ENCODE peak calls at places on chromosomes 5 and 9, in ten cellular contexts. T is Right ventricle myocardium superior; I is foreskin fibroblast; Q is cardiac fibroblast; E is stimulated activated naive B cell treated with anti-CD40 and anti-IgM and Interleukin-4, amounts not matched to agents 10 μg/mL and 1 μg/mL and 100 μg/mL, for 72 hours; O is PC-9; B is AG04450; D is T-helper 2 cell treated with Interferon-gamma antibody and Interleukin-4, amounts not matched to agents 5 μg/mL and 100 μg/mL, for 36 hours; S is AG09309; V is hypothalamus. G is an unnamed sample.

GRCh38 chr5:60522299-60522915 is 177.6 kb downstream of the DEPDC1B start:
- DNase-seq in T (no peak), I (peak; percentile 19), Q (peak; percentile 13), E (peak; percentile 63), O (no peak), B (no peak), D (no peak), S (no peak), V (no peak), G (no peak)

GRCh38 chr9:71363286-71363961 is 242.0 kb upstream of the TRPM3 start:
- DNase-seq in T (no peak), I (no peak), Q (no peak), E (no peak), O (no peak), B (no peak), D (no peak), S (peak; percentile 27), V (no peak), G (no peak)

GRCh38 chr9:109117856-109118801 is 1.6 kb downstream of the TMEM245 start:
- DNase-seq in T (peak; percentile 50), I (peak; percentile 73), Q (peak; percentile 93), E (no peak), O (peak; percentile 75), B (no peak), D (peak; percentile 71), S (peak; percentile 56), V (no peak), G (no peak)

GRCh38 chr9:124010665-124011321 is 775 bp upstream of the LHX2 start:
- DNase-seq in T (no peak), I (no peak), Q (peak; percentile 37), E (no peak), O (no peak), B (no peak), D (no peak), S (no peak), V (no peak), G (no peak)

GRCh38 chr9:34496149-34496712 is 26.6 kb downstream of the ENHO start:
- DNase-seq in T (no peak), I (no peak), Q (peak; percentile 39), E (no peak), O (no peak), B (no peak), D (no peak), S (no peak), V (no peak), G (no peak)

GRCh38 chr5:74257645-74258328 is 382.7 kb downstream of the ENC1 start:
- DNase-seq in T (peak; percentile 83), I (peak; percentile 43), Q (peak; percentile 61), E (no peak), O (peak; percentile 94), B (no peak), D (no peak), S (no peak), V (no peak), G (no peak)

GRCh38 chr5:2750026-2750757 is 1.3 kb downstream of the IRX2 start:
- DNase-seq in T (no peak), I (peak; percentile 36), Q (peak; percentile 43), E (no peak), O (no peak), B (no peak), D (no peak), S (no peak), V (no peak), G (no peak)

GRCh38 chr9:1400983-1401382 is 350.8 kb downstream of the DMRT2 start:
- DNase-seq in T (no peak), I (no peak), Q (no peak), E (no peak), O (no peak), B (no peak), D (no peak), S (no peak), V (no peak), G (no peak)

GRCh38 chr9:121262953-121263352 is 5.0 kb upstream of the GSN start:
- DNase-seq in T (no peak), I (no peak), Q (no peak), E (no peak), O (no peak), B (no peak), D (no peak), S (no peak), V (no peak), G (no peak)

GRCh38 chr5:147407094-147407681 is 102.7 kb downstream of the DPYSL3 start:
- DNase-seq in T (no peak), I (no peak), Q (peak; percentile 75), E (no peak), O (no peak), B (no peak), D (no peak), S (peak; percentile 43), V (no peak), G (no peak)

GRCh38 chr5:102762095-102762534 is 7.0 kb downstream of the PAM start:
- DNase-seq in T (no peak), I (peak; percentile 44), Q (peak; percentile 68), E (no peak), O (peak; percentile 61), B (no peak), D (no peak), S (no peak), V (no peak), G (no peak)

GRCh38 chr5:93924628-93925027 is 183.2 kb upstream of the POU5F2 start:
- DNase-seq in T (no peak), I (no peak), Q (peak; percentile 40), E (no peak), O (no peak), B (no peak), D (no peak), S (no peak), V (no peak), G (no peak)

GRCh38 chr5:126454081-126454480 is 30.9 kb downstream of the GRAMD2B start:
- DNase-seq in T (peak; percentile 62), I (no peak), Q (peak; percentile 77), E (no peak), O (no peak), B (no peak), D (no peak), S (no peak), V (peak; percentile 68), G (no peak)

GRCh38 chr5:39255406-39255805 is 36.0 kb upstream of the FYB1 start:
- DNase-seq in T (no peak), I (no peak), Q (no peak), E (no peak), O (no peak), B (no peak), D (no peak), S (no peak), V (no peak), G (no peak)

GRCh38 chr5:157857821-157858526 is 971 bp downstream of the CLINT1 start:
- DNase-seq in T (no peak), I (no peak), Q (peak; percentile 36), E (no peak), O (peak; percentile 65), B (no peak), D (peak; percentile 47), S (no peak), V (no peak), G (no peak)

GRCh38 chr9:131530546-131530929 is 525 bp downstream of the UCK1 start:
- DNase-seq in T (peak; percentile 62), I (peak; percentile 19), Q (peak; percentile 38), E (no peak), O (peak; percentile 45), B (no peak), D (peak; percentile 20), S (no peak), V (no peak), G (no peak)

GRCh38 chr5:79173626-79174025 is 62.0 kb downstream of the BHMT start:
- DNase-seq in T (no peak), I (no peak), Q (no peak), E (no peak), O (peak; percentile 93), B (no peak), D (no peak), S (no peak), V (no peak), G (no peak)

GRCh38 chr9:106726070-106726815 is 136.7 kb upstream of the ZNF462 start:
- DNase-seq in T (no peak), I (no peak), Q (no peak), E (no peak), O (no peak), B (no peak), D (no peak), S (no peak), V (no peak), G (no peak)

GRCh38 chr5:32916648-32917047 is 205.5 kb downstream of the NPR3 start:
- DNase-seq in T (no peak), I (peak; percentile 41), Q (peak; percentile 67), E (no peak), O (no peak), B (peak; percentile 2), D (no peak), S (peak; percentile 16), V (no peak), G (no peak)

GRCh38 chr9:105887679-105888078 is 193.3 kb downstream of the TMEM38B start:
- DNase-seq in T (no peak), I (no peak), Q (no peak), E (no peak), O (no peak), B (no peak), D (no peak), S (no peak), V (no peak), G (no peak)

GRCh38 chr5:139657363-139658321 is 9.5 kb downstream of the CXXC5 start:
- DNase-seq in T (no peak), I (no peak), Q (peak; percentile 28), E (no peak), O (no peak), B (no peak), D (no peak), S (no peak), V (no peak), G (no peak)

GRCh38 chr5:66864240-66864884 is 268.2 kb downstream of the MAST4 start:
- DNase-seq in T (no peak), I (peak; percentile 57), Q (peak; percentile 88), E (no peak), O (no peak), B (no peak), D (no peak), S (peak; percentile 14), V (no peak), G (no peak)

GRCh38 chr5:68419637-68420452 is 204.3 kb downstream of the PIK3R1 start:
- DNase-seq in T (no peak), I (peak; percentile 80), Q (peak; percentile 67), E (no peak), O (peak; percentile 47), B (no peak), D (no peak), S (no peak), V (no peak), G (no peak)

GRCh38 chr5:42949348-42950090 is 90.6 kb downstream of the ANXA2R start:
- DNase-seq in T (peak; percentile 66), I (peak; percentile 77), Q (peak; percentile 81), E (peak; percentile 76), O (no peak), B (peak; percentile 44), D (peak; percentile 55), S (peak; percentile 35), V (peak; percentile 7), G (peak; percentile 71)

GRCh38 chr9:132702254-132702653 is 32.0 kb downstream of the GTF3C4 start:
- DNase-seq in T (no peak), I (no peak), Q (no peak), E (no peak), O (no peak), B (no peak), D (no peak), S (no peak), V (no peak), G (no peak)

GRCh38 chr5:17713301-17713700 is 79.0 kb downstream of the TAF11L14 start:
- DNase-seq in T (no peak), I (no peak), Q (no peak), E (no peak), O (no peak), B (no peak), D (no peak), S (no peak), V (no peak), G (no peak)

GRCh38 chr5:13591621-13592020 is 352.9 kb downstream of the DNAH5 start:
- DNase-seq in T (no peak), I (peak; percentile 9), Q (peak; percentile 69), E (no peak), O (no peak), B (peak; percentile 39), D (no peak), S (peak; percentile 31), V (no peak), G (no peak)

GRCh38 chr5:102288630-102289029 is 7.5 kb downstream of the SLCO4C1 start:
- DNase-seq in T (no peak), I (no peak), Q (no peak), E (no peak), O (no peak), B (no peak), D (no peak), S (no peak), V (no peak), G (no peak)